ENCODE peak calls at places on chromosomes 11 and 22, in five cellular contexts. One of them, this sample, is unnamed.

GRCh38 chr11:111792314-111792713 is 26.1 kb upstream of the PPP2R1B start:
- DNase-seq in GM12878: no peak
- DNase-seq in NT2/D1: no peak
- DNase-seq in HEK293T: no peak
- DNase-seq in HepG2: peak; percentile 26
- DNase-seq in this sample: no peak

GRCh38 chr11:23021287-23021863 is 161.1 kb upstream of the CCDC179 start:
- DNase-seq in NT2/D1: peak; percentile 11
- DNase-seq in HEK293T: peak; percentile 39
- DNase-seq in HepG2: peak; percentile 9
- DNase-seq in GM12878: no peak
- DNase-seq in this sample: peak; percentile 2

GRCh38 chr22:27377901-27378300 is 423.7 kb downstream of the MN1 start:
- DNase-seq in NT2/D1: no peak
- DNase-seq in HepG2: no peak
- DNase-seq in HEK293T: no peak
- DNase-seq in GM12878: no peak
- DNase-seq in this sample: no peak

GRCh38 chr11:18731949-18732821 is 6.2 kb upstream of the IGSF22 start:
- DNase-seq in HEK293T: peak; percentile 63
- DNase-seq in HepG2: no peak
- DNase-seq in NT2/D1: no peak
- DNase-seq in GM12878: peak; percentile 24
- DNase-seq in this sample: no peak

GRCh38 chr11:65500262-65501004 is 1.6 kb downstream of the MALAT1 start:
- DNase-seq in HEK293T: no peak
- DNase-seq in HepG2: no peak
- DNase-seq in GM12878: no peak
- DNase-seq in NT2/D1: no peak
- DNase-seq in this sample: no peak

GRCh38 chr22:27032121-27032761 is 374.9 kb downstream of the MIAT start:
- DNase-seq in HEK293T: peak; percentile 30
- DNase-seq in GM12878: no peak
- DNase-seq in HepG2: no peak
- DNase-seq in NT2/D1: peak; percentile 36
- DNase-seq in this sample: peak; percentile 33

GRCh38 chr11:96306600-96306932 is 36.4 kb downstream of the MAML2 start:
- DNase-seq in GM12878: no peak
- DNase-seq in HEK293T: no peak
- DNase-seq in NT2/D1: no peak
- DNase-seq in HepG2: no peak
- DNase-seq in this sample: no peak

GRCh38 chr11:81010631-81011030 is 1569.8 kb upstream of the TENM4 start:
- DNase-seq in HEK293T: no peak
- DNase-seq in HepG2: no peak
- DNase-seq in GM12878: no peak
- DNase-seq in NT2/D1: no peak
- DNase-seq in this sample: no peak

GRCh38 chr11:101617735-101618332 is 34.0 kb upstream of the TRPC6 start:
- DNase-seq in HepG2: no peak
- DNase-seq in GM12878: no peak
- DNase-seq in NT2/D1: no peak
- DNase-seq in HEK293T: no peak
- DNase-seq in this sample: peak; percentile 52

GRCh38 chr11:66915866-66916265 is 42.3 kb downstream of the PC start:
- DNase-seq in GM12878: no peak
- DNase-seq in HEK293T: no peak
- DNase-seq in HepG2: no peak
- DNase-seq in NT2/D1: no peak
- DNase-seq in this sample: no peak

GRCh38 chr22:43200031-43200430 is 13.1 kb upstream of the TTLL12 start:
- DNase-seq in GM12878: no peak
- DNase-seq in HEK293T: no peak
- DNase-seq in NT2/D1: no peak
- DNase-seq in HepG2: no peak
- DNase-seq in this sample: no peak

GRCh38 chr11:46658259-46658658 is 40.9 kb downstream of the ATG13 start:
- DNase-seq in GM12878: no peak
- DNase-seq in HepG2: no peak
- DNase-seq in NT2/D1: no peak
- DNase-seq in HEK293T: no peak
- DNase-seq in this sample: no peak

GRCh38 chr11:35403765-35404396 is 15.5 kb downstream of the SLC1A2 start:
- DNase-seq in HEK293T: no peak
- DNase-seq in HepG2: no peak
- DNase-seq in NT2/D1: no peak
- DNase-seq in GM12878: no peak
- DNase-seq in this sample: no peak

GRCh38 chr11:61639816-61640443 is 40.3 kb upstream of the DAGLA start:
- DNase-seq in HepG2: no peak
- DNase-seq in GM12878: no peak
- DNase-seq in HEK293T: no peak
- DNase-seq in NT2/D1: no peak
- DNase-seq in this sample: no peak

GRCh38 chr11:129286813-129287212 is 88.8 kb upstream of the BARX2 start:
- DNase-seq in HEK293T: no peak
- DNase-seq in HepG2: no peak
- DNase-seq in NT2/D1: no peak
- DNase-seq in GM12878: no peak
- DNase-seq in this sample: no peak

GRCh38 chr11:115112779-115113178 is 391.4 kb downstream of the CADM1 start:
- DNase-seq in HepG2: no peak
- DNase-seq in GM12878: no peak
- DNase-seq in NT2/D1: no peak
- DNase-seq in HEK293T: no peak
- DNase-seq in this sample: no peak

GRCh38 chr11:120134106-120134930 is 3.6 kb downstream of the TRIM29 start:
- DNase-seq in HEK293T: no peak
- DNase-seq in NT2/D1: no peak
- DNase-seq in GM12878: no peak
- DNase-seq in HepG2: no peak
- DNase-seq in this sample: no peak

GRCh38 chr11:73242291-73243092 is 24.4 kb downstream of the P2RY2 start:
- DNase-seq in HEK293T: peak; percentile 73
- DNase-seq in HepG2: peak; percentile 76
- DNase-seq in NT2/D1: peak; percentile 54
- DNase-seq in GM12878: peak; percentile 48
- DNase-seq in this sample: peak; percentile 97

GRCh38 chr11:10899542-10899830 is 41.6 kb upstream of the ZBED5 start:
- DNase-seq in GM12878: no peak
- DNase-seq in HEK293T: no peak
- DNase-seq in NT2/D1: no peak
- DNase-seq in HepG2: no peak
- DNase-seq in this sample: no peak

GRCh38 chr11:130831506-130832385 is 84.5 kb downstream of the SNX19 start:
- DNase-seq in NT2/D1: no peak
- DNase-seq in HepG2: no peak
- DNase-seq in GM12878: no peak
- DNase-seq in HEK293T: no peak
- DNase-seq in this sample: no peak

GRCh38 chr22:46010951-46011626 is 34.1 kb upstream of the WNT7B start:
- DNase-seq in GM12878: no peak
- DNase-seq in HEK293T: no peak
- DNase-seq in HepG2: peak; percentile 74
- DNase-seq in NT2/D1: no peak
- DNase-seq in this sample: no peak
- TF ChIP-seq SUZ12 in GM12878: no peak
- TF ChIP-seq SUZ12 in HEK293T: no peak
- TF ChIP-seq SUZ12 in HepG2: no peak
- TF ChIP-seq SUZ12 in NT2/D1: no peak
- TF ChIP-seq SUZ12 in this sample: no peak

GRCh38 chr11:92276773-92277172 is 52.2 kb downstream of the FAT3 start:
- DNase-seq in HEK293T: no peak
- DNase-seq in NT2/D1: no peak
- DNase-seq in HepG2: no peak
- DNase-seq in GM12878: no peak
- DNase-seq in this sample: no peak
- TF ChIP-seq SUZ12 in HEK293T: no peak
- TF ChIP-seq SUZ12 in NT2/D1: no peak
- TF ChIP-seq SUZ12 in HepG2: no peak
- TF ChIP-seq SUZ12 in GM12878: no peak
- TF ChIP-seq SUZ12 in this sample: no peak

DNA sequence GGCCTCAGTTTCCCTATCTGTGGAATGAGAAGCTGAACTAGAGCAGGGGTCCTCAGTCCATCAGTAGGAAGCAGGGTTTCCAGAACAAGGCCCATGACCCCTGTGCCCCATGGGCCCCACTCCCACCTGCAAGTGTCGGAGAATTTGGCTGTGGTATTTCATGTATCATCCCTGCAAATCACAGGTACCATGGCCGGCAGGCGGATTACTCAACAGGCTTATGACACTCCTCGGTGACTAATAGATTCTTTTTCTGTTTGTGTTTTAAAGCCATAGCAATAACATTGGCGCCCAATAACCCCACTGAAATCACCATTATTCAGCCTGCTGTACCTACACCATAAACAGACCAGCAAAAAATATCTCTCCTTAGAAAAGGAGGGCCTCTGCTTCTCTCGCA is 60.0 kb upstream of the WNT11 start:
- DNase-seq in GM12878: no peak
- DNase-seq in NT2/D1: no peak
- DNase-seq in HepG2: no peak
- DNase-seq in HEK293T: no peak
- DNase-seq in this sample: no peak
- TF ChIP-seq SUZ12 in GM12878: no peak
- TF ChIP-seq SUZ12 in NT2/D1: no peak
- TF ChIP-seq SUZ12 in HepG2: no peak
- TF ChIP-seq SUZ12 in HEK293T: no peak
- TF ChIP-seq SUZ12 in this sample: no peak

DNA sequence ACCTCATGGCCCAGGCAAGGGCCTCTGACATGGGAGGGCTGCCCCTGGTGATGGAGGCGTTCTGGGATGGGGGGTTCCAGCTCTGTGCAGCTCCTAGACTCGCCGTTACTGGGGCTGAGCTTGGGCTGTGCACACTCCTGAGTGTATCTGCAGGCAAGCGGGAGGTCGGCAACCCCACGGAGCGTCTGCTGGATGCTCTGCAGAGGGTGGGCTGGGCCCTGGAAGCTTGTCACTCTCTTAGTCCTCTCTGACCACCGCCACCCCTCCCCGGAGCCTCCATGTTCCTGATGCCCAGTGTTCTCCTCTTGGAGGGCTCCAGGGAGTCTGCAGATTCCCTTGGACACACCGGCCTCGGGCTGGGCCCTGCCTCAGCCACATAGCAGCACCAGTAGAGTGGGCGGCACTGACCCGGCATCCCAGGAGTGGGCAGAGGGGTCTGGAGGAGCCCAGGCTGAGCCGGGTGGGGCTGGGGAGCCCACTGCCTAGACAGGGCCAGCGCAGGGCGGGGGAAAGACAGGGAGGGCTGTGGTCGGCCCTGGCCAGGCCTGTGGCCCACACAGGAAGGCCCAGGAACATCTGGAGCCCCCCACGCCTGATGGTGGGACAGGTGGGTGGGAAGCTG is 20.6 kb upstream of the MUC5B start:
- DNase-seq in HepG2: no peak
- DNase-seq in GM12878: no peak
- DNase-seq in NT2/D1: no peak
- DNase-seq in HEK293T: peak; percentile 45
- DNase-seq in this sample: no peak
- TF ChIP-seq SUZ12 in HepG2: no peak
- TF ChIP-seq SUZ12 in GM12878: no peak
- TF ChIP-seq SUZ12 in NT2/D1: no peak
- TF ChIP-seq SUZ12 in HEK293T: no peak
- TF ChIP-seq SUZ12 in this sample: no peak

GRCh38 chr11:838441-839279 is 3.7 kb downstream of the POLR2L start:
- DNase-seq in NT2/D1: no peak
- DNase-seq in HepG2: peak; percentile 82
- DNase-seq in HEK293T: no peak
- DNase-seq in GM12878: no peak
- DNase-seq in this sample: no peak
- TF ChIP-seq SUZ12 in NT2/D1: no peak
- TF ChIP-seq SUZ12 in HepG2: no peak
- TF ChIP-seq SUZ12 in HEK293T: no peak
- TF ChIP-seq SUZ12 in GM12878: no peak
- TF ChIP-seq SUZ12 in this sample: no peak

DNA sequence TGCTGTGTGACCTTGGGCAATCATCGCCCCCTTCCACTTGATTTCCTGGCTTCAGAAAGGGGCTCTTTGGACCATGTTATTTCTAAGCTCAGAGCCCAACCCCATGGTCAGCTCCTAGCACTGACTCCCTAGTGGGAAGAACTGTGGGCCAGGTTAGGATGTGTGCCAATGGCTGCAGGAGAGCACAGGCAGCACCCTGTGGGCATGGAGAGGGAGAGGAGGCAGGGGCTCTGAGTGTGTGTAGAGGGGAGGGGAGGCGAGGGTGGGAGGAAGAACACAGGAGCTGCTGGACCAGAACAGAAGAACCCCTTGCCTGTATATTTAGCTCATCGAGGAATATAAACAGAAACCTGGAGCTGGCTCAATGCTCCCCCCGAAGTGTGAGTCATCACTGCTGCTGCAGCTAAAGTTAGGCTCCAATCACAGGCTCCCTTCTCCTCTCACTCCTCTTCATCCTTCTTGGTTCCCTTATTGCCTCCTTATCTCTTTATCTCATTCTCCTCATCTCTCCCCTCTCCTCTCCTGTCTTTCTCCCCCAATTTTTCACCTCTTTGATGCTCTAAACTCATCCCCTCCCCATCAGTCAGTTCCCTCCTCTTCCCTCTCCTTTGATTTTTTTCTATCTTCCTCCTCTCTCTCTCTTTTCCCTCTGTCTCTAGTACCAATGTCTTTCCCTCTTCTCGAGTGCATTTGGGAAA is 14.5 kb upstream of the RPS19BP1 start:
- DNase-seq in HEK293T: no peak
- DNase-seq in NT2/D1: no peak
- DNase-seq in HepG2: no peak
- DNase-seq in GM12878: no peak
- DNase-seq in this sample: no peak
- TF ChIP-seq SUZ12 in HEK293T: no peak
- TF ChIP-seq SUZ12 in NT2/D1: no peak
- TF ChIP-seq SUZ12 in HepG2: no peak
- TF ChIP-seq SUZ12 in GM12878: no peak
- TF ChIP-seq SUZ12 in this sample: no peak

This sample was measured in H1.